ENCODE peak calls at places on chromosomes 12 and 14, in nine cellular contexts. A is GDM1, N is T-cell, I is GM18507, P is hippocampal formation, R is SK-N-DZ, C is NCI-H2227 treated with DMSO at 0.1 percent for 48 hours, Y is NCI-H524, V is heart left ventricle. E is an unnamed sample.

GRCh38 chr12:68080577-68080976 is 79.0 kb downstream of the IFNG start:
- DNase-seq in A (no peak), N (peak; percentile 11), I (peak; percentile 5), P (no peak), R (no peak), C (no peak), Y (no peak), V (no peak), E (peak; percentile 19)

GRCh38 chr14:69235708-69236107 is 24.2 kb upstream of the GALNT16 start:
- DNase-seq in A (no peak), N (no peak), I (no peak), P (no peak), R (no peak), C (no peak), Y (no peak), V (no peak), E (no peak)

GRCh38 chr12:14238224-14238792 is 127.2 kb upstream of the ATF7IP start:
- DNase-seq in A (no peak), N (no peak), I (no peak), P (no peak), R (peak; percentile 38), C (no peak), Y (peak; percentile 17), V (no peak), E (peak; percentile 41)

GRCh38 chr14:104655128-104655848 is 34.1 kb upstream of the INF2 start:
- DNase-seq in A (no peak), N (no peak), I (no peak), P (no peak), R (no peak), C (no peak), Y (no peak), V (no peak), E (no peak)

GRCh38 chr12:99454539-99455172 is 192.9 kb upstream of the GARIN6 start:
- DNase-seq in A (no peak), N (no peak), I (no peak), P (no peak), R (no peak), C (no peak), Y (no peak), V (no peak), E (no peak)

GRCh38 chr12:61107118-61107517 is 1153.1 kb upstream of the USP15 start:
- DNase-seq in A (no peak), N (no peak), I (no peak), P (no peak), R (no peak), C (no peak), Y (no peak), V (no peak), E (no peak)

GRCh38 chr12:56220611-56221232 is 1.0 kb downstream of the RNF41 start:
- DNase-seq in A (peak; percentile 7), N (no peak), I (no peak), P (no peak), R (no peak), C (no peak), Y (no peak), V (no peak), E (no peak)

GRCh38 chr12:70829070-70829469 is 91.5 kb downstream of the PTPRR start:
- DNase-seq in A (no peak), N (no peak), I (no peak), P (no peak), R (no peak), C (no peak), Y (no peak), V (no peak), E (no peak)

GRCh38 chr14:94120667-94121335 is 8.6 kb downstream of the IFI27L2 start:
- DNase-seq in A (no peak), N (no peak), I (no peak), P (no peak), R (no peak), C (no peak), Y (no peak), V (no peak), E (no peak)

GRCh38 chr12:83067981-83068380 is 381.3 kb downstream of the TMTC2 start:
- DNase-seq in A (no peak), N (no peak), I (no peak), P (no peak), R (no peak), C (no peak), Y (no peak), V (no peak), E (no peak)

GRCh38 chr12:96136720-96137378 is 57.3 kb upstream of the ELK3 start:
- DNase-seq in A (peak; percentile 23), N (no peak), I (no peak), P (no peak), R (no peak), C (no peak), Y (no peak), V (no peak), E (no peak)

GRCh38 chr12:124111006-124111405 is 138.0 kb downstream of the ZNF664 start:
- DNase-seq in A (no peak), N (no peak), I (no peak), P (no peak), R (no peak), C (no peak), Y (peak; percentile 54), V (no peak), E (no peak)

GRCh38 chr14:88553886-88554457 is 835 bp downstream of the PTPN21 start:
- DNase-seq in A (no peak), N (no peak), I (no peak), P (no peak), R (no peak), C (no peak), Y (no peak), V (peak; percentile 13), E (no peak)

GRCh38 chr14:77059276-77059934 is 30.9 kb upstream of the IRF2BPL start:
- DNase-seq in A (no peak), N (no peak), I (no peak), P (peak; percentile 71), R (peak; percentile 88), C (peak; percentile 31), Y (no peak), V (peak; percentile 38), E (peak; percentile 47)

E was measured in CD4-positive, alpha-beta memory T cell.